ENCODE peak calls at places on chromosomes 5 and 9, in six cellular contexts. S, D, P, Z, A and T are unnamed samples.
A peak's percentile ranks its signal among the peaks of the same experiment; 100 is the strongest.

GRCh38 chr9:109455861-109456260 is 42.2 kb downstream of the PTPN3 start:
- DNase-seq in Z (no peak), S (no peak), A (no peak), D (no peak), P (no peak), T (no peak)

GRCh38 chr9:82353631-82354030 is 365.1 kb downstream of the SPATA31D1 start:
- DNase-seq in P (no peak), A (no peak), S (no peak), D (no peak), Z (no peak), T (no peak)

GRCh38 chr9:114367823-114368609 is 19.8 kb downstream of the AKNA start:
- DNase-seq in D (no peak), S (no peak), A (no peak), Z (no peak), P (no peak), T (no peak)

GRCh38 chr9:76592105-76593010 is 133.4 kb downstream of the GCNT1 start:
- DNase-seq in P (no peak), D (peak; percentile 56), Z (no peak), S (no peak), A (no peak), T (peak; percentile 69)

GRCh38 chr9:134683714-134684374 is 42.2 kb downstream of the COL5A1 start:
- DNase-seq in Z (no peak), A (no peak), D (no peak), S (no peak), P (no peak), T (peak; percentile 43)

GRCh38 chr5:14244721-14245518 is 101.8 kb downstream of the TRIO start:
- DNase-seq in D (peak; percentile 65), P (no peak), A (no peak), S (no peak), Z (no peak), T (peak; percentile 42)

GRCh38 chr9:113654605-113655193 is 191.2 kb downstream of the RGS3 start:
- DNase-seq in A (no peak), Z (peak; percentile 49), S (no peak), D (no peak), P (no peak), T (peak; percentile 41)

GRCh38 chr9:97904725-97905124 is 17.6 kb downstream of the TRMO start:
- DNase-seq in S (no peak), Z (no peak), A (no peak), D (no peak), P (no peak), T (no peak)

GRCh38 chr5:130337179-130337888 is 433.1 kb downstream of the CHSY3 start:
- DNase-seq in A (no peak), P (no peak), S (no peak), Z (no peak), D (peak; percentile 86), T (peak; percentile 46)

GRCh38 chr5:56415356-56415765 is 182.2 kb upstream of the ANKRD55 start:
- DNase-seq in S (no peak), A (no peak), P (no peak), D (peak; percentile 92), Z (no peak), T (peak; percentile 80)

GRCh38 chr5:850511-851006 is at the start of gene ZDHHC11:
- DNase-seq in Z (no peak), P (no peak), D (no peak), S (no peak), A (peak; percentile 81), T (no peak)

GRCh38 chr5:41212935-41213334 is 397 bp downstream of the C6 start:
- DNase-seq in Z (no peak), A (no peak), P (no peak), S (no peak), D (no peak), T (no peak)

GRCh38 chr5:154190652-154191304 is at the start of gene GALNT10:
- DNase-seq in P (no peak), D (peak; percentile 88), S (no peak), A (peak; percentile 84), Z (peak; percentile 66), T (peak; percentile 76)

GRCh38 chr9:89213481-89213880 is 34.9 kb upstream of the SHC3 start:
- DNase-seq in Z (no peak), D (peak; percentile 47), A (no peak), S (no peak), P (no peak), T (peak; percentile 50)

GRCh38 chr5:157217289-157218024 is 36.8 kb downstream of the ITK start:
- DNase-seq in Z (no peak), D (no peak), A (no peak), S (no peak), P (no peak), T (no peak)

GRCh38 chr5:13217636-13218035 is 726.9 kb downstream of the DNAH5 start:
- DNase-seq in A (no peak), D (no peak), S (no peak), P (no peak), Z (no peak), T (no peak)

GRCh38 chr5:174320051-174320450 is 274.5 kb downstream of the NSG2 start:
- DNase-seq in P (no peak), S (peak; percentile 14), Z (no peak), A (no peak), D (no peak), T (no peak)

GRCh38 chr5:153425914-153426313 is 64.6 kb upstream of the GRIA1 start:
- DNase-seq in Z (no peak), D (no peak), P (no peak), S (no peak), A (no peak), T (no peak)

GRCh38 chr9:134807726-134808125 is 72.9 kb upstream of the FCN2 start:
- DNase-seq in P (no peak), D (peak; percentile 28), S (no peak), Z (no peak), A (no peak), T (peak; percentile 70)

GRCh38 chr5:129063483-129064136 is 30.9 kb upstream of the ISOC1 start:
- DNase-seq in D (peak; percentile 69), S (no peak), P (no peak), A (no peak), Z (no peak), T (peak; percentile 49)

GRCh38 chr5:176542135-176542595 is 5.0 kb upstream of the RNF44 start:
- DNase-seq in Z (peak; percentile 27), S (no peak), A (no peak), D (no peak), P (no peak), T (no peak)